ENCODE peak calls at places on chromosome 19, in four cellular contexts. One of them, this sample, is unnamed.

GRCh38 chr19:32350492-32350891 is 5.1 kb downstream of the ZNF507 start:
- DNase-seq in GM20000: no peak
- DNase-seq in lung: no peak
- DNase-seq in omental fat pad: no peak
- DNase-seq in this sample: no peak

GRCh38 chr19:48717059-48717395 is 2.5 kb downstream of the MAMSTR start:
- DNase-seq in GM20000: no peak
- DNase-seq in lung: no peak
- DNase-seq in omental fat pad: no peak
- DNase-seq in this sample: no peak

GRCh38 chr19:33421368-33421767 is 47.9 kb downstream of the CEBPG start:
- DNase-seq in GM20000: no peak
- DNase-seq in lung: no peak
- DNase-seq in omental fat pad: no peak
- DNase-seq in this sample: no peak

GRCh38 chr19:4521170-4521887 is 3.0 kb upstream of the PLIN4 start:
- DNase-seq in GM20000: no peak
- DNase-seq in lung: no peak
- DNase-seq in omental fat pad: no peak
- DNase-seq in this sample: no peak

GRCh38 chr19:29909545-29909944 is 32.5 kb upstream of the URI1 start:
- DNase-seq in GM20000: no peak
- DNase-seq in lung: no peak
- DNase-seq in omental fat pad: no peak
- DNase-seq in this sample: no peak

GRCh38 chr19:23259961-23260360 is 9.8 kb upstream of the ZNF724 start:
- DNase-seq in GM20000: no peak
- DNase-seq in lung: no peak
- DNase-seq in omental fat pad: no peak
- DNase-seq in this sample: no peak

GRCh38 chr19:39127812-39128510 is 2.4 kb downstream of the PAK4 start:
- DNase-seq in GM20000: no peak
- DNase-seq in lung: no peak
- DNase-seq in omental fat pad: no peak
- DNase-seq in this sample: no peak

GRCh38 chr19:38684078-38684861 is 36.8 kb downstream of the ACTN4 start:
- DNase-seq in GM20000: no peak
- DNase-seq in lung: peak
- DNase-seq in omental fat pad: no peak
- DNase-seq in this sample: peak

GRCh38 chr19:55131421-55131820 is 14.0 kb upstream of the PPP1R12C start:
- DNase-seq in GM20000: no peak
- DNase-seq in lung: no peak
- DNase-seq in omental fat pad: no peak
- DNase-seq in this sample: no peak

GRCh38 chr19:10207026-10207425 is 12.3 kb upstream of the DNMT1 start:
- DNase-seq in GM20000: no peak
- DNase-seq in lung: no peak
- DNase-seq in omental fat pad: no peak
- DNase-seq in this sample: no peak
- TF ChIP-seq CTCF in GM20000: no peak
- TF ChIP-seq CTCF in lung: no peak
- TF ChIP-seq CTCF in omental fat pad: no peak
- TF ChIP-seq CTCF in this sample: no peak

GRCh38 chr19:2611483-2612464 is 90.7 kb downstream of the GNG7 start:
- DNase-seq in GM20000: no peak
- DNase-seq in lung: no peak
- DNase-seq in omental fat pad: no peak
- DNase-seq in this sample: no peak
- TF ChIP-seq CTCF in GM20000: no peak
- TF ChIP-seq CTCF in lung: no peak
- TF ChIP-seq CTCF in omental fat pad: no peak
- TF ChIP-seq CTCF in this sample: no peak

GRCh38 chr19:36060430-36060829 is 5.7 kb downstream of the WDR62 start:
- DNase-seq in GM20000: peak
- DNase-seq in lung: no peak
- DNase-seq in omental fat pad: no peak
- DNase-seq in this sample: no peak
- TF ChIP-seq CTCF in GM20000: peak
- TF ChIP-seq CTCF in lung: no peak
- TF ChIP-seq CTCF in omental fat pad: no peak
- TF ChIP-seq CTCF in this sample: peak

GRCh38 chr19:40662925-40663711 is 27.3 kb downstream of the NUMBL start:
- DNase-seq in GM20000: peak
- DNase-seq in lung: peak
- DNase-seq in omental fat pad: peak
- DNase-seq in this sample: peak
- TF ChIP-seq CTCF in GM20000: no peak
- TF ChIP-seq CTCF in lung: peak
- TF ChIP-seq CTCF in omental fat pad: no peak
- TF ChIP-seq CTCF in this sample: peak

DNA sequence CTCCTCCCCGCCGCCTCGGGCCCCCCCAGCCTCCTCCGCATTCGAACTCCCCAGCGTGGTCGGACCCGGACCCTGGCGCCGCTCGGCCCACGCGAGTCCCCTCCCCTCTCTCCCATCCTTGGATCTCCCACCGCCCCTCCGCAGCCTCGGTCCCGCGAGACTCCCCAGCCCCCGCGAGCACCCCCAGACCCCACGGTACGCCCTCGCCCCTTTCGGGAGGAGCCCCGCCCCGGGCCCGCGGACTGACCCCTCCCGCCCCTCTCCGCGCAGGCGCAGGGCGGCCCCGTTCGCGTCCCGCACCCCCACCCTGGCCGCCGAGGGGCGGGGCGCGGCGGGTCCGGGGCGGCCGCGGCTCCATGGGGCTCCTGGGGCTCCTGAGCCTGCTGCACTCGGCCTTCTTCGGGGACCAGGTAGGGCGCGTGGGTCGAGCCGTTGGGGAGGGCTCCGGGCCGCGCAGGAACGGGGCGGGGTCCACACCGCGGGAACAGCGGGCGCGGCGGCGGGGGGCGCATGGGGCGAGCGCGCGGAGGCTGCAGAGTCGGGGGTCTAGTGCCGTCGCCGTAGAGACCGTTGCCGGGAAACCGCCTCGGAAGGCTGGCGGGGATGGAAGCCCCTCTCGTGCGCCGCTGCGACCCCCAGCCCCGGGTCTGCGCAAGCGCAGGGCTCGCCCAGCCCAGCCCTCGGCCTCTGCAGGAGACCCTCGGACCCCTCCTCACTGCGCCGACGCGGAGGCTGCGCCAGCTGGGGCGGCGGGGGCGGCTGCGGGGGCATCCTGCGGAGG is 3.8 kb upstream of the APC2 start:
- DNase-seq in GM20000: peak
- DNase-seq in lung: no peak
- DNase-seq in omental fat pad: no peak
- DNase-seq in this sample: no peak
- TF ChIP-seq CTCF in GM20000: no peak
- TF ChIP-seq CTCF in lung: no peak
- TF ChIP-seq CTCF in omental fat pad: no peak
- TF ChIP-seq CTCF in this sample: no peak

GRCh38 chr19:10838377-10838776 is 2.4 kb upstream of the TMED1 start:
- DNase-seq in GM20000: no peak
- DNase-seq in lung: no peak
- DNase-seq in omental fat pad: no peak
- DNase-seq in this sample: no peak

GRCh38 chr19:10835089-10835753 is 791 bp downstream of the TMED1 start:
- DNase-seq in GM20000: no peak
- DNase-seq in lung: no peak
- DNase-seq in omental fat pad: no peak
- DNase-seq in this sample: no peak

GRCh38 chr19:10832659-10833296 is 3.2 kb downstream of the TMED1 start:
- DNase-seq in GM20000: peak
- DNase-seq in lung: no peak
- DNase-seq in omental fat pad: no peak
- DNase-seq in this sample: no peak

GRCh38 chr19:10836478-10837325 is 690 bp upstream of the TMED1 start:
- DNase-seq in GM20000: peak
- DNase-seq in lung: peak
- DNase-seq in omental fat pad: peak
- DNase-seq in this sample: peak

GRCh38 chr19:10835754-10836477 is at the start of gene TMED1:
- DNase-seq in GM20000: peak
- DNase-seq in lung: peak
- DNase-seq in omental fat pad: peak
- DNase-seq in this sample: peak
- TF ChIP-seq CTCF in GM20000: no peak
- TF ChIP-seq CTCF in lung: peak
- TF ChIP-seq CTCF in omental fat pad: peak
- TF ChIP-seq CTCF in this sample: peak

This sample was measured in tibial nerve.